ENCODE peak calls at places on chromosomes 13 and 19, in five cellular contexts. One of them, this sample, is unnamed.

GRCh38 chr19:28519950-28520861 is 692.7 kb downstream of the UQCRFS1 start:
- DNase-seq in endothelial cell of umbilical vein: no peak
- DNase-seq in heart left ventricle: no peak
- DNase-seq in brain microvascular endothelial cell: no peak
- DNase-seq in upper lobe of right lung: no peak
- DNase-seq in this sample: no peak

GRCh38 chr19:10797541-10798256 is 38.3 kb downstream of the TMED1 start:
- DNase-seq in upper lobe of right lung: no peak
- DNase-seq in heart left ventricle: no peak
- DNase-seq in endothelial cell of umbilical vein: peak; percentile 48
- DNase-seq in brain microvascular endothelial cell: no peak
- DNase-seq in this sample: no peak

GRCh38 chr19:20279516-20279915 is 112.5 kb downstream of the ZNF486 start:
- DNase-seq in brain microvascular endothelial cell: no peak
- DNase-seq in heart left ventricle: no peak
- DNase-seq in endothelial cell of umbilical vein: no peak
- DNase-seq in upper lobe of right lung: no peak
- DNase-seq in this sample: no peak

GRCh38 chr19:17482877-17483604 is 12.7 kb downstream of the SLC27A1 start:
- DNase-seq in upper lobe of right lung: no peak
- DNase-seq in brain microvascular endothelial cell: no peak
- DNase-seq in endothelial cell of umbilical vein: no peak
- DNase-seq in heart left ventricle: no peak
- DNase-seq in this sample: no peak

GRCh38 chr13:102977471-102977870 is 88.7 kb downstream of the SLC10A2 start:
- DNase-seq in upper lobe of right lung: no peak
- DNase-seq in endothelial cell of umbilical vein: no peak
- DNase-seq in brain microvascular endothelial cell: no peak
- DNase-seq in heart left ventricle: no peak
- DNase-seq in this sample: no peak

GRCh38 chr13:33057019-33057785 is 41.0 kb downstream of the KL start:
- DNase-seq in brain microvascular endothelial cell: peak; percentile 23
- DNase-seq in heart left ventricle: no peak
- DNase-seq in upper lobe of right lung: no peak
- DNase-seq in endothelial cell of umbilical vein: peak; percentile 45
- DNase-seq in this sample: no peak

GRCh38 chr13:111047326-111047725 is 67.8 kb upstream of the ARHGEF7 start:
- DNase-seq in heart left ventricle: no peak
- DNase-seq in endothelial cell of umbilical vein: no peak
- DNase-seq in upper lobe of right lung: no peak
- DNase-seq in brain microvascular endothelial cell: no peak
- DNase-seq in this sample: no peak

GRCh38 chr19:19562665-19563347 is 24.7 kb downstream of the CILP2 start:
- DNase-seq in brain microvascular endothelial cell: no peak
- DNase-seq in heart left ventricle: no peak
- DNase-seq in endothelial cell of umbilical vein: no peak
- DNase-seq in upper lobe of right lung: no peak
- DNase-seq in this sample: no peak

GRCh38 chr19:41352609-41353465 is 885 bp downstream of the TGFB1 start:
- DNase-seq in brain microvascular endothelial cell: peak; percentile 17
- DNase-seq in upper lobe of right lung: peak; percentile 88
- DNase-seq in heart left ventricle: peak; percentile 75
- DNase-seq in endothelial cell of umbilical vein: peak; percentile 69
- DNase-seq in this sample: peak; percentile 88

GRCh38 chr13:45398862-45399261 is 19.3 kb downstream of the SLC25A30 start:
- DNase-seq in brain microvascular endothelial cell: no peak
- DNase-seq in upper lobe of right lung: no peak
- DNase-seq in heart left ventricle: no peak
- DNase-seq in endothelial cell of umbilical vein: no peak
- DNase-seq in this sample: no peak

GRCh38 chr13:78603240-78603947 is at the start of gene POU4F1:
- DNase-seq in upper lobe of right lung: no peak
- DNase-seq in brain microvascular endothelial cell: no peak
- DNase-seq in heart left ventricle: no peak
- DNase-seq in endothelial cell of umbilical vein: peak; percentile 71
- DNase-seq in this sample: peak; percentile 86

GRCh38 chr13:41268764-41269163 is 5.4 kb upstream of the MTRF1 start:
- DNase-seq in endothelial cell of umbilical vein: peak; percentile 20
- DNase-seq in heart left ventricle: no peak
- DNase-seq in brain microvascular endothelial cell: peak; percentile 5
- DNase-seq in upper lobe of right lung: no peak
- DNase-seq in this sample: no peak

GRCh38 chr19:13766095-13766481 is 1.8 kb downstream of the MRI1 start:
- DNase-seq in endothelial cell of umbilical vein: no peak
- DNase-seq in brain microvascular endothelial cell: no peak
- DNase-seq in heart left ventricle: no peak
- DNase-seq in upper lobe of right lung: no peak
- DNase-seq in this sample: no peak

GRCh38 chr13:94325148-94325528 is 154.3 kb downstream of the DCT start:
- DNase-seq in brain microvascular endothelial cell: no peak
- DNase-seq in upper lobe of right lung: no peak
- DNase-seq in heart left ventricle: no peak
- DNase-seq in endothelial cell of umbilical vein: no peak
- DNase-seq in this sample: no peak

GRCh38 chr13:41007359-41008118 is 11.6 kb downstream of the ELF1 start:
- DNase-seq in heart left ventricle: no peak
- DNase-seq in brain microvascular endothelial cell: no peak
- DNase-seq in upper lobe of right lung: no peak
- DNase-seq in endothelial cell of umbilical vein: no peak
- DNase-seq in this sample: no peak

GRCh38 chr19:31160346-31160926 is 188.8 kb downstream of the TSHZ3 start:
- DNase-seq in heart left ventricle: no peak
- DNase-seq in endothelial cell of umbilical vein: no peak
- DNase-seq in brain microvascular endothelial cell: peak; percentile 30
- DNase-seq in upper lobe of right lung: no peak
- DNase-seq in this sample: no peak

GRCh38 chr19:33841685-33842084 is 45.0 kb downstream of the KCTD15 start:
- DNase-seq in upper lobe of right lung: peak; percentile 23
- DNase-seq in endothelial cell of umbilical vein: no peak
- DNase-seq in brain microvascular endothelial cell: no peak
- DNase-seq in heart left ventricle: no peak
- DNase-seq in this sample: no peak

GRCh38 chr19:33493401-33494275 is 28.0 kb downstream of the PEPD start:
- DNase-seq in endothelial cell of umbilical vein: no peak
- DNase-seq in heart left ventricle: peak; percentile 6
- DNase-seq in upper lobe of right lung: no peak
- DNase-seq in brain microvascular endothelial cell: no peak
- DNase-seq in this sample: no peak

GRCh38 chr19:43595605-43595998 is 332 bp downstream of the IRGQ start:
- DNase-seq in endothelial cell of umbilical vein: no peak
- DNase-seq in brain microvascular endothelial cell: no peak
- DNase-seq in upper lobe of right lung: no peak
- DNase-seq in heart left ventricle: no peak
- DNase-seq in this sample: no peak

GRCh38 chr13:22893777-22894176 is 287.0 kb upstream of the SGCG start:
- DNase-seq in heart left ventricle: no peak
- DNase-seq in brain microvascular endothelial cell: no peak
- DNase-seq in upper lobe of right lung: no peak
- DNase-seq in endothelial cell of umbilical vein: no peak
- DNase-seq in this sample: no peak

GRCh38 chr13:102825921-102826706 is 19.7 kb upstream of the ERCC5 start:
- DNase-seq in heart left ventricle: no peak
- DNase-seq in endothelial cell of umbilical vein: peak; percentile 58
- DNase-seq in brain microvascular endothelial cell: peak; percentile 59
- DNase-seq in upper lobe of right lung: no peak
- DNase-seq in this sample: no peak

GRCh38 chr19:38073806-38074685 is 150.0 kb downstream of the DPF1 start:
- DNase-seq in upper lobe of right lung: no peak
- DNase-seq in endothelial cell of umbilical vein: no peak
- DNase-seq in heart left ventricle: no peak
- DNase-seq in brain microvascular endothelial cell: no peak
- DNase-seq in this sample: no peak

GRCh38 chr19:49677901-49678674 is 1.0 kb downstream of the PRMT1 start:
- DNase-seq in heart left ventricle: peak; percentile 75
- DNase-seq in brain microvascular endothelial cell: peak; percentile 54
- DNase-seq in upper lobe of right lung: peak; percentile 84
- DNase-seq in endothelial cell of umbilical vein: peak; percentile 77
- DNase-seq in this sample: peak; percentile 74

GRCh38 chr13:98254541-98254940 is 77.5 kb upstream of the RNF113B start:
- DNase-seq in brain microvascular endothelial cell: no peak
- DNase-seq in heart left ventricle: no peak
- DNase-seq in endothelial cell of umbilical vein: no peak
- DNase-seq in upper lobe of right lung: no peak
- DNase-seq in this sample: no peak

GRCh38 chr19:317710-318508 is 26.7 kb downstream of the MIER2 start:
- DNase-seq in brain microvascular endothelial cell: no peak
- DNase-seq in heart left ventricle: no peak
- DNase-seq in upper lobe of right lung: no peak
- DNase-seq in endothelial cell of umbilical vein: no peak
- DNase-seq in this sample: no peak
- TF ChIP-seq CTCF in brain microvascular endothelial cell: peak; percentile 20
- TF ChIP-seq CTCF in heart left ventricle: no peak
- TF ChIP-seq CTCF in upper lobe of right lung: no peak
- TF ChIP-seq CTCF in endothelial cell of umbilical vein: no peak
- TF ChIP-seq CTCF in this sample: no peak

GRCh38 chr19:611506-611869 is 21.8 kb downstream of the HCN2 start:
- DNase-seq in upper lobe of right lung: no peak
- DNase-seq in endothelial cell of umbilical vein: no peak
- DNase-seq in heart left ventricle: no peak
- DNase-seq in brain microvascular endothelial cell: peak; percentile 98
- DNase-seq in this sample: no peak

GRCh38 chr19:612941-613340 is 20.4 kb downstream of the POLRMT start:
- DNase-seq in endothelial cell of umbilical vein: no peak
- DNase-seq in brain microvascular endothelial cell: no peak
- DNase-seq in upper lobe of right lung: no peak
- DNase-seq in heart left ventricle: no peak
- DNase-seq in this sample: no peak

GRCh38 chr19:616276-616675 is 17.1 kb downstream of the POLRMT start:
- DNase-seq in upper lobe of right lung: no peak
- DNase-seq in brain microvascular endothelial cell: no peak
- DNase-seq in endothelial cell of umbilical vein: no peak
- DNase-seq in heart left ventricle: no peak
- DNase-seq in this sample: no peak

GRCh38 chr19:615619-616018 is 17.7 kb downstream of the POLRMT start:
- DNase-seq in brain microvascular endothelial cell: no peak
- DNase-seq in upper lobe of right lung: no peak
- DNase-seq in endothelial cell of umbilical vein: peak; percentile 11
- DNase-seq in heart left ventricle: no peak
- DNase-seq in this sample: no peak

GRCh38 chr19:613732-614567 is 19.4 kb downstream of the POLRMT start:
- DNase-seq in heart left ventricle: no peak
- DNase-seq in brain microvascular endothelial cell: no peak
- DNase-seq in endothelial cell of umbilical vein: no peak
- DNase-seq in upper lobe of right lung: no peak
- DNase-seq in this sample: no peak
- H3K4me3 ChIP-seq in heart left ventricle: no peak overlapping the region
- H3K4me3 ChIP-seq in brain microvascular endothelial cell: no peak overlapping the region
- H3K4me3 ChIP-seq in endothelial cell of umbilical vein: no peak overlapping the region
- H3K4me3 ChIP-seq in upper lobe of right lung: no peak overlapping the region
- H3K4me3 ChIP-seq in this sample: no peak overlapping the region

GRCh38 chr19:39200066-39200817 is 3.5 kb downstream of the NCCRP1 start:
- DNase-seq in heart left ventricle: no peak
- DNase-seq in brain microvascular endothelial cell: no peak
- DNase-seq in upper lobe of right lung: no peak
- DNase-seq in endothelial cell of umbilical vein: no peak
- DNase-seq in this sample: no peak
- H3K27me3 ChIP-seq in heart left ventricle: peaks cover 66% of the 10 kb centered on the region
- H3K27me3 ChIP-seq in brain microvascular endothelial cell: peaks cover 52% of the 10 kb centered on the region
- H3K27me3 ChIP-seq in upper lobe of right lung: peaks cover 81% of the 10 kb centered on the region
- H3K27me3 ChIP-seq in endothelial cell of umbilical vein: peaks cover 47% of the 10 kb centered on the region
- H3K27me3 ChIP-seq in this sample: peaks cover 2% of the 10 kb centered on the region

GRCh38 chr13:100735494-100735893 is 60.9 kb upstream of the TMTC4 start:
- DNase-seq in upper lobe of right lung: no peak
- DNase-seq in endothelial cell of umbilical vein: no peak
- DNase-seq in heart left ventricle: no peak
- DNase-seq in brain microvascular endothelial cell: no peak
- DNase-seq in this sample: no peak

GRCh38 chr13:100734194-100734720 is 59.7 kb upstream of the TMTC4 start:
- DNase-seq in heart left ventricle: no peak
- DNase-seq in endothelial cell of umbilical vein: no peak
- DNase-seq in brain microvascular endothelial cell: no peak
- DNase-seq in upper lobe of right lung: no peak
- DNase-seq in this sample: no peak

GRCh38 chr13:100733261-100733660 is 58.7 kb upstream of the TMTC4 start:
- DNase-seq in endothelial cell of umbilical vein: no peak
- DNase-seq in heart left ventricle: no peak
- DNase-seq in brain microvascular endothelial cell: no peak
- DNase-seq in upper lobe of right lung: no peak
- DNase-seq in this sample: no peak

GRCh38 chr13:100738176-100738855 is 63.7 kb upstream of the TMTC4 start:
- DNase-seq in endothelial cell of umbilical vein: no peak
- DNase-seq in upper lobe of right lung: no peak
- DNase-seq in brain microvascular endothelial cell: no peak
- DNase-seq in heart left ventricle: no peak
- DNase-seq in this sample: no peak
- TF ChIP-seq CTCF in endothelial cell of umbilical vein: no peak
- TF ChIP-seq CTCF in upper lobe of right lung: no peak
- TF ChIP-seq CTCF in brain microvascular endothelial cell: no peak
- TF ChIP-seq CTCF in heart left ventricle: no peak
- TF ChIP-seq CTCF in this sample: no peak

GRCh38 chr13:114235697-114236096 is 1.0 kb downstream of the CDC16 start:
- DNase-seq in upper lobe of right lung: no peak
- DNase-seq in heart left ventricle: no peak
- DNase-seq in endothelial cell of umbilical vein: peak; percentile 24
- DNase-seq in brain microvascular endothelial cell: no peak
- DNase-seq in this sample: no peak
- H3K4me3 ChIP-seq in upper lobe of right lung: peak overlapping the region; percentile 94
- H3K4me3 ChIP-seq in heart left ventricle: peak overlapping the region; percentile 98
- H3K4me3 ChIP-seq in endothelial cell of umbilical vein: peak overlapping the region; percentile 85
- H3K4me3 ChIP-seq in brain microvascular endothelial cell: peak overlapping the region; percentile 88
- H3K4me3 ChIP-seq in this sample: peak overlapping the region; percentile 80

This sample was measured in GM06990.